ENCODE peak calls at places on chromosomes 5 and 9, in five cellular contexts. One of them, this sample, is unnamed.

GRCh38 chr5:83895860-83896259 is 175.2 kb upstream of the HAPLN1 start:
- DNase-seq in breast epithelium: no peak
- DNase-seq in naive thymus-derived CD4-positive, alpha-beta T cell: no peak
- DNase-seq in stimulated activated CD8-positive, alpha-beta memory T cell treated with anti-CD3 and anti-CD28 coated beads, Interleukin-15, amount 100 ng/mL, for 4 hours: no peak
- DNase-seq in psoas muscle: no peak
- DNase-seq in this sample: no peak

GRCh38 chr9:127045148-127045547 is 77.3 kb downstream of the ANGPTL2 start:
- DNase-seq in breast epithelium: no peak
- DNase-seq in naive thymus-derived CD4-positive, alpha-beta T cell: no peak
- DNase-seq in stimulated activated CD8-positive, alpha-beta memory T cell treated with anti-CD3 and anti-CD28 coated beads, Interleukin-15, amount 100 ng/mL, for 4 hours: no peak
- DNase-seq in psoas muscle: no peak
- DNase-seq in this sample: no peak

GRCh38 chr9:755454-756381 is 85.8 kb upstream of the DMRT1 start:
- DNase-seq in breast epithelium: no peak
- DNase-seq in naive thymus-derived CD4-positive, alpha-beta T cell: no peak
- DNase-seq in stimulated activated CD8-positive, alpha-beta memory T cell treated with anti-CD3 and anti-CD28 coated beads, Interleukin-15, amount 100 ng/mL, for 4 hours: no peak
- DNase-seq in psoas muscle: no peak
- DNase-seq in this sample: peak; percentile 32

GRCh38 chr9:122058707-122059106 is 34.4 kb downstream of the TTLL11 start:
- DNase-seq in breast epithelium: no peak
- DNase-seq in naive thymus-derived CD4-positive, alpha-beta T cell: no peak
- DNase-seq in stimulated activated CD8-positive, alpha-beta memory T cell treated with anti-CD3 and anti-CD28 coated beads, Interleukin-15, amount 100 ng/mL, for 4 hours: no peak
- DNase-seq in psoas muscle: no peak
- DNase-seq in this sample: no peak

GRCh38 chr5:135130526-135131215 is 96.6 kb upstream of the PITX1 start:
- DNase-seq in breast epithelium: no peak
- DNase-seq in naive thymus-derived CD4-positive, alpha-beta T cell: no peak
- DNase-seq in stimulated activated CD8-positive, alpha-beta memory T cell treated with anti-CD3 and anti-CD28 coated beads, Interleukin-15, amount 100 ng/mL, for 4 hours: no peak
- DNase-seq in psoas muscle: no peak
- DNase-seq in this sample: peak; percentile 25

GRCh38 chr9:69768101-69768500 is 8.3 kb upstream of the PTAR1 start:
- DNase-seq in breast epithelium: no peak
- DNase-seq in naive thymus-derived CD4-positive, alpha-beta T cell: no peak
- DNase-seq in stimulated activated CD8-positive, alpha-beta memory T cell treated with anti-CD3 and anti-CD28 coated beads, Interleukin-15, amount 100 ng/mL, for 4 hours: no peak
- DNase-seq in psoas muscle: no peak
- DNase-seq in this sample: no peak

GRCh38 chr9:135468866-135469521 is 10.6 kb upstream of the PPP1R26 start:
- DNase-seq in breast epithelium: no peak
- DNase-seq in naive thymus-derived CD4-positive, alpha-beta T cell: no peak
- DNase-seq in stimulated activated CD8-positive, alpha-beta memory T cell treated with anti-CD3 and anti-CD28 coated beads, Interleukin-15, amount 100 ng/mL, for 4 hours: no peak
- DNase-seq in psoas muscle: no peak
- DNase-seq in this sample: peak; percentile 72

GRCh38 chr5:16628376-16628775 is 11.6 kb upstream of the RETREG1 start:
- DNase-seq in breast epithelium: no peak
- DNase-seq in naive thymus-derived CD4-positive, alpha-beta T cell: no peak
- DNase-seq in stimulated activated CD8-positive, alpha-beta memory T cell treated with anti-CD3 and anti-CD28 coated beads, Interleukin-15, amount 100 ng/mL, for 4 hours: no peak
- DNase-seq in psoas muscle: no peak
- DNase-seq in this sample: no peak